ENCODE peak calls at places on chromosomes 16 and 17, in six cellular contexts. One of them, this sample, is unnamed.

GRCh38 chr17:58337600-58338453 is 9.2 kb upstream of the TSPOAP1 start:
- DNase-seq in mesothelial cell of epicardium: no peak
- DNase-seq in effector CD4-positive, alpha-beta T cell: peak
- DNase-seq in HFFc6: peak
- DNase-seq in kidney glomerular epithelial cell: peak
- DNase-seq in ELR: peak
- DNase-seq in this sample: peak

GRCh38 chr17:74325743-74326379 is at the start of gene KIF19:
- DNase-seq in mesothelial cell of epicardium: no peak
- DNase-seq in effector CD4-positive, alpha-beta T cell: peak
- DNase-seq in HFFc6: no peak
- DNase-seq in kidney glomerular epithelial cell: no peak
- DNase-seq in ELR: no peak
- DNase-seq in this sample: no peak

GRCh38 chr16:27432600-27432957 is 30.6 kb downstream of the IL21R start:
- DNase-seq in mesothelial cell of epicardium: no peak
- DNase-seq in effector CD4-positive, alpha-beta T cell: no peak
- DNase-seq in HFFc6: peak
- DNase-seq in kidney glomerular epithelial cell: peak
- DNase-seq in ELR: peak
- DNase-seq in this sample: no peak

GRCh38 chr16:87881327-87882200 is 12.3 kb upstream of the SLC7A5 start:
- DNase-seq in mesothelial cell of epicardium: no peak
- DNase-seq in effector CD4-positive, alpha-beta T cell: no peak
- DNase-seq in HFFc6: no peak
- DNase-seq in kidney glomerular epithelial cell: no peak
- DNase-seq in ELR: no peak
- DNase-seq in this sample: no peak

GRCh38 chr16:85360323-85361277 is 248.3 kb upstream of the CIBAR2 start:
- DNase-seq in mesothelial cell of epicardium: no peak
- DNase-seq in effector CD4-positive, alpha-beta T cell: no peak
- DNase-seq in HFFc6: no peak
- DNase-seq in kidney glomerular epithelial cell: no peak
- DNase-seq in ELR: no peak
- DNase-seq in this sample: no peak

GRCh38 chr17:37702605-37703004 is 42.3 kb downstream of the HNF1B start:
- DNase-seq in mesothelial cell of epicardium: no peak
- DNase-seq in effector CD4-positive, alpha-beta T cell: no peak
- DNase-seq in HFFc6: peak
- DNase-seq in kidney glomerular epithelial cell: peak
- DNase-seq in ELR: peak
- DNase-seq in this sample: no peak

GRCh38 chr16:50644730-50645129 is 36.4 kb downstream of the SNX20 start:
- DNase-seq in mesothelial cell of epicardium: no peak
- DNase-seq in effector CD4-positive, alpha-beta T cell: no peak
- DNase-seq in HFFc6: no peak
- DNase-seq in kidney glomerular epithelial cell: peak
- DNase-seq in ELR: peak
- DNase-seq in this sample: no peak

GRCh38 chr16:50235581-50235980 is 30.8 kb upstream of the ADCY7 start:
- DNase-seq in mesothelial cell of epicardium: no peak
- DNase-seq in effector CD4-positive, alpha-beta T cell: no peak
- DNase-seq in HFFc6: no peak
- DNase-seq in kidney glomerular epithelial cell: no peak
- DNase-seq in ELR: no peak
- DNase-seq in this sample: no peak

GRCh38 chr17:82315703-82316358 is 1.6 kb downstream of the CD7 start:
- DNase-seq in mesothelial cell of epicardium: no peak
- DNase-seq in effector CD4-positive, alpha-beta T cell: peak
- DNase-seq in HFFc6: no peak
- DNase-seq in kidney glomerular epithelial cell: no peak
- DNase-seq in ELR: no peak
- DNase-seq in this sample: no peak

GRCh38 chr17:19380551-19381284 is 2.4 kb downstream of the MAPK7 start:
- DNase-seq in mesothelial cell of epicardium: no peak
- DNase-seq in effector CD4-positive, alpha-beta T cell: no peak
- DNase-seq in HFFc6: no peak
- DNase-seq in kidney glomerular epithelial cell: no peak
- DNase-seq in ELR: no peak
- DNase-seq in this sample: peak

GRCh38 chr17:46061435-46061834 is 62.4 kb downstream of the STH start:
- DNase-seq in mesothelial cell of epicardium: no peak
- DNase-seq in effector CD4-positive, alpha-beta T cell: no peak
- DNase-seq in HFFc6: peak
- DNase-seq in kidney glomerular epithelial cell: no peak
- DNase-seq in ELR: peak
- DNase-seq in this sample: no peak

GRCh38 chr16:48811478-48811877 is 201.5 kb upstream of the N4BP1 start:
- DNase-seq in mesothelial cell of epicardium: no peak
- DNase-seq in effector CD4-positive, alpha-beta T cell: no peak
- DNase-seq in HFFc6: no peak
- DNase-seq in kidney glomerular epithelial cell: no peak
- DNase-seq in ELR: no peak
- DNase-seq in this sample: no peak

GRCh38 chr17:54870671-54871175 is 29.9 kb upstream of the TOM1L1 start:
- DNase-seq in mesothelial cell of epicardium: no peak
- DNase-seq in effector CD4-positive, alpha-beta T cell: no peak
- DNase-seq in HFFc6: no peak
- DNase-seq in kidney glomerular epithelial cell: no peak
- DNase-seq in ELR: no peak
- DNase-seq in this sample: no peak

GRCh38 chr17:48814504-48814903 is 2.5 kb downstream of the TTLL6 start:
- DNase-seq in mesothelial cell of epicardium: no peak
- DNase-seq in effector CD4-positive, alpha-beta T cell: peak
- DNase-seq in HFFc6: peak
- DNase-seq in kidney glomerular epithelial cell: peak
- DNase-seq in ELR: peak
- DNase-seq in this sample: no peak

GRCh38 chr17:79294459-79295071 is 219.9 kb downstream of the ENGASE start:
- DNase-seq in mesothelial cell of epicardium: peak
- DNase-seq in effector CD4-positive, alpha-beta T cell: peak
- DNase-seq in HFFc6: no peak
- DNase-seq in kidney glomerular epithelial cell: peak
- DNase-seq in ELR: peak
- DNase-seq in this sample: peak

GRCh38 chr16:27177031-27177774 is 26.1 kb upstream of the KDM8 start:
- DNase-seq in mesothelial cell of epicardium: no peak
- DNase-seq in effector CD4-positive, alpha-beta T cell: no peak
- DNase-seq in HFFc6: peak
- DNase-seq in kidney glomerular epithelial cell: peak
- DNase-seq in ELR: peak
- DNase-seq in this sample: no peak

GRCh38 chr16:90020838-90021382 is 1.7 kb upstream of the DBNDD1 start:
- DNase-seq in mesothelial cell of epicardium: no peak
- DNase-seq in effector CD4-positive, alpha-beta T cell: no peak
- DNase-seq in HFFc6: peak
- DNase-seq in kidney glomerular epithelial cell: no peak
- DNase-seq in ELR: peak
- DNase-seq in this sample: no peak

GRCh38 chr17:77396610-77397009 is 255.8 kb downstream of the SEC14L1 start:
- DNase-seq in mesothelial cell of epicardium: no peak
- DNase-seq in effector CD4-positive, alpha-beta T cell: no peak
- DNase-seq in HFFc6: no peak
- DNase-seq in kidney glomerular epithelial cell: no peak
- DNase-seq in ELR: no peak
- DNase-seq in this sample: no peak

GRCh38 chr17:72671034-72671433 is 421.5 kb downstream of the SLC39A11 start:
- DNase-seq in mesothelial cell of epicardium: no peak
- DNase-seq in effector CD4-positive, alpha-beta T cell: no peak
- DNase-seq in HFFc6: no peak
- DNase-seq in kidney glomerular epithelial cell: no peak
- DNase-seq in ELR: no peak
- DNase-seq in this sample: no peak

GRCh38 chr16:89392881-89393730 is 97.3 kb downstream of the ANKRD11 start:
- DNase-seq in mesothelial cell of epicardium: no peak
- DNase-seq in effector CD4-positive, alpha-beta T cell: no peak
- DNase-seq in HFFc6: no peak
- DNase-seq in kidney glomerular epithelial cell: no peak
- DNase-seq in ELR: no peak
- DNase-seq in this sample: no peak

GRCh38 chr16:76583995-76584394 is 306.8 kb downstream of the CNTNAP4 start:
- DNase-seq in mesothelial cell of epicardium: no peak
- DNase-seq in effector CD4-positive, alpha-beta T cell: no peak
- DNase-seq in HFFc6: no peak
- DNase-seq in kidney glomerular epithelial cell: no peak
- DNase-seq in ELR: no peak
- DNase-seq in this sample: no peak

GRCh38 chr16:85861095-85861825 is 37.7 kb upstream of the IRF8 start:
- DNase-seq in mesothelial cell of epicardium: no peak
- DNase-seq in effector CD4-positive, alpha-beta T cell: no peak
- DNase-seq in HFFc6: no peak
- DNase-seq in kidney glomerular epithelial cell: no peak
- DNase-seq in ELR: no peak
- DNase-seq in this sample: no peak

GRCh38 chr17:56593073-56593740 is at the start of gene NOG:
- DNase-seq in mesothelial cell of epicardium: peak
- DNase-seq in effector CD4-positive, alpha-beta T cell: peak
- DNase-seq in HFFc6: peak
- DNase-seq in kidney glomerular epithelial cell: no peak
- DNase-seq in ELR: peak
- DNase-seq in this sample: peak

GRCh38 chr17:7078711-7079110 is 1.3 kb downstream of the CLEC10A start:
- DNase-seq in mesothelial cell of epicardium: no peak
- DNase-seq in effector CD4-positive, alpha-beta T cell: no peak
- DNase-seq in HFFc6: no peak
- DNase-seq in kidney glomerular epithelial cell: no peak
- DNase-seq in ELR: no peak
- DNase-seq in this sample: peak

GRCh38 chr16:51816929-51817328 is 665.9 kb upstream of the SALL1 start:
- DNase-seq in mesothelial cell of epicardium: no peak
- DNase-seq in effector CD4-positive, alpha-beta T cell: no peak
- DNase-seq in HFFc6: peak
- DNase-seq in kidney glomerular epithelial cell: no peak
- DNase-seq in ELR: peak
- DNase-seq in this sample: no peak

GRCh38 chr17:7852919-7853692 is 1.8 kb upstream of the TMEM88 start:
- DNase-seq in mesothelial cell of epicardium: no peak
- DNase-seq in effector CD4-positive, alpha-beta T cell: no peak
- DNase-seq in HFFc6: no peak
- DNase-seq in kidney glomerular epithelial cell: no peak
- DNase-seq in ELR: no peak
- DNase-seq in this sample: peak

GRCh38 chr16:57186630-57187507 is 740 bp downstream of the RSPRY1 start:
- DNase-seq in mesothelial cell of epicardium: no peak
- DNase-seq in effector CD4-positive, alpha-beta T cell: peak
- DNase-seq in HFFc6: peak
- DNase-seq in kidney glomerular epithelial cell: peak
- DNase-seq in ELR: peak
- DNase-seq in this sample: no peak

GRCh38 chr16:24272379-24272778 is 16.2 kb downstream of the CACNG3 start:
- DNase-seq in mesothelial cell of epicardium: no peak
- DNase-seq in effector CD4-positive, alpha-beta T cell: no peak
- DNase-seq in HFFc6: no peak
- DNase-seq in kidney glomerular epithelial cell: no peak
- DNase-seq in ELR: no peak
- DNase-seq in this sample: no peak

GRCh38 chr17:41907185-41907556 is 11.6 kb downstream of the ACLY start:
- DNase-seq in mesothelial cell of epicardium: no peak
- DNase-seq in effector CD4-positive, alpha-beta T cell: no peak
- DNase-seq in HFFc6: peak
- DNase-seq in kidney glomerular epithelial cell: peak
- DNase-seq in ELR: peak
- DNase-seq in this sample: no peak

GRCh38 chr16:50611332-50611934 is 63.2 kb downstream of the NKD1 start:
- DNase-seq in mesothelial cell of epicardium: no peak
- DNase-seq in effector CD4-positive, alpha-beta T cell: no peak
- DNase-seq in HFFc6: no peak
- DNase-seq in kidney glomerular epithelial cell: no peak
- DNase-seq in ELR: peak
- DNase-seq in this sample: no peak

GRCh38 chr17:64147110-64148016 is 17.4 kb upstream of the ERN1 start:
- DNase-seq in mesothelial cell of epicardium: no peak
- DNase-seq in effector CD4-positive, alpha-beta T cell: no peak
- DNase-seq in HFFc6: peak
- DNase-seq in kidney glomerular epithelial cell: no peak
- DNase-seq in ELR: peak
- DNase-seq in this sample: no peak

GRCh38 chr17:68567035-68567434 is 34.1 kb downstream of the FAM20A start:
- DNase-seq in mesothelial cell of epicardium: no peak
- DNase-seq in effector CD4-positive, alpha-beta T cell: no peak
- DNase-seq in HFFc6: no peak
- DNase-seq in kidney glomerular epithelial cell: no peak
- DNase-seq in ELR: no peak
- DNase-seq in this sample: no peak

GRCh38 chr17:74356640-74357465 is 4.8 kb downstream of the BTBD17 start:
- DNase-seq in mesothelial cell of epicardium: no peak
- DNase-seq in effector CD4-positive, alpha-beta T cell: no peak
- DNase-seq in HFFc6: no peak
- DNase-seq in kidney glomerular epithelial cell: no peak
- DNase-seq in ELR: no peak
- DNase-seq in this sample: no peak

GRCh38 chr16:51416921-51417320 is 265.9 kb upstream of the SALL1 start:
- DNase-seq in mesothelial cell of epicardium: no peak
- DNase-seq in effector CD4-positive, alpha-beta T cell: no peak
- DNase-seq in HFFc6: no peak
- DNase-seq in kidney glomerular epithelial cell: no peak
- DNase-seq in ELR: no peak
- DNase-seq in this sample: no peak

GRCh38 chr17:77186141-77186604 is 45.4 kb downstream of the SEC14L1 start:
- DNase-seq in mesothelial cell of epicardium: no peak
- DNase-seq in effector CD4-positive, alpha-beta T cell: no peak
- DNase-seq in HFFc6: no peak
- DNase-seq in kidney glomerular epithelial cell: no peak
- DNase-seq in ELR: no peak
- DNase-seq in this sample: no peak

GRCh38 chr16:57423152-57423551 is 18.6 kb downstream of the CCL17 start:
- DNase-seq in mesothelial cell of epicardium: no peak
- DNase-seq in effector CD4-positive, alpha-beta T cell: no peak
- DNase-seq in HFFc6: no peak
- DNase-seq in kidney glomerular epithelial cell: no peak
- DNase-seq in ELR: no peak
- DNase-seq in this sample: no peak

GRCh38 chr17:78117027-78117981 is 11.3 kb downstream of the TMC6 start:
- DNase-seq in mesothelial cell of epicardium: no peak
- DNase-seq in effector CD4-positive, alpha-beta T cell: no peak
- DNase-seq in HFFc6: no peak
- DNase-seq in kidney glomerular epithelial cell: no peak
- DNase-seq in ELR: no peak
- DNase-seq in this sample: no peak

GRCh38 chr16:27426423-27427408 is 24.7 kb downstream of the IL21R start:
- DNase-seq in mesothelial cell of epicardium: no peak
- DNase-seq in effector CD4-positive, alpha-beta T cell: peak
- DNase-seq in HFFc6: peak
- DNase-seq in kidney glomerular epithelial cell: peak
- DNase-seq in ELR: peak
- DNase-seq in this sample: no peak

GRCh38 chr17:5661486-5662125 is 77.3 kb upstream of the NLRP1 start:
- DNase-seq in mesothelial cell of epicardium: no peak
- DNase-seq in effector CD4-positive, alpha-beta T cell: no peak
- DNase-seq in HFFc6: no peak
- DNase-seq in kidney glomerular epithelial cell: no peak
- DNase-seq in ELR: no peak
- DNase-seq in this sample: no peak

This sample was measured in posterior vena cava.